ENCODE peak calls at places on chromosomes 5 and 9, in nine cellular contexts. One of them, this sample, is unnamed.

GRCh38 chr9:131034268-131034667 is 25.3 kb downstream of the LAMC3 start:
- DNase-seq in ascending aorta: no peak
- DNase-seq in psoas muscle: no peak
- DNase-seq in endodermal cell: no peak
- DNase-seq in tibial artery: no peak
- DNase-seq in CD4-positive, alpha-beta memory T cell: no peak
- DNase-seq in fibroblast of lung: no peak
- DNase-seq in heart right ventricle: no peak
- DNase-seq in cardiac muscle cell: no peak
- DNase-seq in this sample: no peak

GRCh38 chr5:83342475-83342874 is 129.1 kb upstream of the VCAN start:
- DNase-seq in ascending aorta: no peak
- DNase-seq in psoas muscle: no peak
- DNase-seq in endodermal cell: no peak
- DNase-seq in tibial artery: no peak
- DNase-seq in CD4-positive, alpha-beta memory T cell: no peak
- DNase-seq in fibroblast of lung: no peak
- DNase-seq in heart right ventricle: no peak
- DNase-seq in cardiac muscle cell: no peak
- DNase-seq in this sample: no peak

GRCh38 chr9:98477884-98478283 is 222.4 kb upstream of the TBC1D2 start:
- DNase-seq in ascending aorta: no peak
- DNase-seq in psoas muscle: no peak
- DNase-seq in endodermal cell: no peak
- DNase-seq in tibial artery: no peak
- DNase-seq in CD4-positive, alpha-beta memory T cell: no peak
- DNase-seq in fibroblast of lung: no peak
- DNase-seq in heart right ventricle: peak; percentile 24
- DNase-seq in cardiac muscle cell: no peak
- DNase-seq in this sample: no peak

GRCh38 chr9:115022760-115023434 is 92.5 kb upstream of the TNFSF8 start:
- DNase-seq in ascending aorta: no peak
- DNase-seq in psoas muscle: no peak
- DNase-seq in endodermal cell: no peak
- DNase-seq in tibial artery: no peak
- DNase-seq in CD4-positive, alpha-beta memory T cell: no peak
- DNase-seq in fibroblast of lung: peak; percentile 99
- DNase-seq in heart right ventricle: no peak
- DNase-seq in cardiac muscle cell: peak; percentile 22
- DNase-seq in this sample: no peak

GRCh38 chr9:134629061-134629585 is 12.5 kb upstream of the COL5A1 start:
- DNase-seq in ascending aorta: peak; percentile 59
- DNase-seq in psoas muscle: no peak
- DNase-seq in endodermal cell: peak; percentile 10
- DNase-seq in tibial artery: peak; percentile 48
- DNase-seq in CD4-positive, alpha-beta memory T cell: no peak
- DNase-seq in fibroblast of lung: no peak
- DNase-seq in heart right ventricle: no peak
- DNase-seq in cardiac muscle cell: no peak
- DNase-seq in this sample: peak; percentile 41

GRCh38 chr5:51131266-51131665 is 252.0 kb upstream of the ISL1 start:
- DNase-seq in ascending aorta: no peak
- DNase-seq in psoas muscle: no peak
- DNase-seq in endodermal cell: no peak
- DNase-seq in tibial artery: no peak
- DNase-seq in CD4-positive, alpha-beta memory T cell: no peak
- DNase-seq in fibroblast of lung: no peak
- DNase-seq in heart right ventricle: no peak
- DNase-seq in cardiac muscle cell: no peak
- DNase-seq in this sample: no peak

GRCh38 chr9:74696520-74696919 is 191.2 kb downstream of the TRPM6 start:
- DNase-seq in ascending aorta: no peak
- DNase-seq in psoas muscle: no peak
- DNase-seq in endodermal cell: peak; percentile 62
- DNase-seq in tibial artery: no peak
- DNase-seq in CD4-positive, alpha-beta memory T cell: no peak
- DNase-seq in fibroblast of lung: no peak
- DNase-seq in heart right ventricle: no peak
- DNase-seq in cardiac muscle cell: no peak
- DNase-seq in this sample: no peak

GRCh38 chr9:109121218-109121796 is 1.6 kb upstream of the TMEM245 start:
- DNase-seq in ascending aorta: no peak
- DNase-seq in psoas muscle: no peak
- DNase-seq in endodermal cell: peak; percentile 67
- DNase-seq in tibial artery: no peak
- DNase-seq in CD4-positive, alpha-beta memory T cell: no peak
- DNase-seq in fibroblast of lung: no peak
- DNase-seq in heart right ventricle: no peak
- DNase-seq in cardiac muscle cell: no peak
- DNase-seq in this sample: no peak

GRCh38 chr5:169424956-169425318 is 124.0 kb upstream of the SLIT3 start:
- DNase-seq in ascending aorta: no peak
- DNase-seq in psoas muscle: no peak
- DNase-seq in endodermal cell: no peak
- DNase-seq in tibial artery: no peak
- DNase-seq in CD4-positive, alpha-beta memory T cell: no peak
- DNase-seq in fibroblast of lung: no peak
- DNase-seq in heart right ventricle: no peak
- DNase-seq in cardiac muscle cell: no peak
- DNase-seq in this sample: no peak

GRCh38 chr9:130692365-130692764 is 1.2 kb upstream of the EXOSC2 start:
- DNase-seq in ascending aorta: no peak
- DNase-seq in psoas muscle: peak; percentile 66
- DNase-seq in endodermal cell: peak; percentile 98
- DNase-seq in tibial artery: no peak
- DNase-seq in CD4-positive, alpha-beta memory T cell: no peak
- DNase-seq in fibroblast of lung: peak; percentile 53
- DNase-seq in heart right ventricle: no peak
- DNase-seq in cardiac muscle cell: no peak
- DNase-seq in this sample: peak; percentile 93

GRCh38 chr5:6579535-6579934 is 53.3 kb downstream of the NSUN2 start:
- DNase-seq in ascending aorta: no peak
- DNase-seq in psoas muscle: no peak
- DNase-seq in endodermal cell: no peak
- DNase-seq in tibial artery: no peak
- DNase-seq in CD4-positive, alpha-beta memory T cell: no peak
- DNase-seq in fibroblast of lung: no peak
- DNase-seq in heart right ventricle: no peak
- DNase-seq in cardiac muscle cell: no peak
- DNase-seq in this sample: no peak

GRCh38 chr9:132319421-132320110 is 35.2 kb downstream of the SETX start:
- DNase-seq in ascending aorta: no peak
- DNase-seq in psoas muscle: no peak
- DNase-seq in endodermal cell: no peak
- DNase-seq in tibial artery: no peak
- DNase-seq in CD4-positive, alpha-beta memory T cell: no peak
- DNase-seq in fibroblast of lung: peak; percentile 65
- DNase-seq in heart right ventricle: no peak
- DNase-seq in cardiac muscle cell: peak; percentile 59
- DNase-seq in this sample: peak; percentile 30

GRCh38 chr9:33814816-33815215 is 2.1 kb upstream of the UBE2R2 start:
- DNase-seq in ascending aorta: no peak
- DNase-seq in psoas muscle: no peak
- DNase-seq in endodermal cell: no peak
- DNase-seq in tibial artery: no peak
- DNase-seq in CD4-positive, alpha-beta memory T cell: no peak
- DNase-seq in fibroblast of lung: no peak
- DNase-seq in heart right ventricle: no peak
- DNase-seq in cardiac muscle cell: no peak
- DNase-seq in this sample: no peak

GRCh38 chr9:104009853-104010252 is 84.3 kb upstream of the SMC2 start:
- DNase-seq in ascending aorta: no peak
- DNase-seq in psoas muscle: no peak
- DNase-seq in endodermal cell: no peak
- DNase-seq in tibial artery: no peak
- DNase-seq in CD4-positive, alpha-beta memory T cell: no peak
- DNase-seq in fibroblast of lung: no peak
- DNase-seq in heart right ventricle: no peak
- DNase-seq in cardiac muscle cell: peak; percentile 16
- DNase-seq in this sample: no peak

GRCh38 chr5:79936644-79937216 is 54.3 kb downstream of the MTX3 start:
- DNase-seq in ascending aorta: no peak
- DNase-seq in psoas muscle: no peak
- DNase-seq in endodermal cell: no peak
- DNase-seq in tibial artery: no peak
- DNase-seq in CD4-positive, alpha-beta memory T cell: no peak
- DNase-seq in fibroblast of lung: no peak
- DNase-seq in heart right ventricle: no peak
- DNase-seq in cardiac muscle cell: peak; percentile 11
- DNase-seq in this sample: no peak

GRCh38 chr5:146772881-146773440 is 105.6 kb downstream of the PPP2R2B start:
- DNase-seq in ascending aorta: no peak
- DNase-seq in psoas muscle: no peak
- DNase-seq in endodermal cell: no peak
- DNase-seq in tibial artery: no peak
- DNase-seq in CD4-positive, alpha-beta memory T cell: no peak
- DNase-seq in fibroblast of lung: peak; percentile 64
- DNase-seq in heart right ventricle: no peak
- DNase-seq in cardiac muscle cell: no peak
- DNase-seq in this sample: no peak

DNA sequence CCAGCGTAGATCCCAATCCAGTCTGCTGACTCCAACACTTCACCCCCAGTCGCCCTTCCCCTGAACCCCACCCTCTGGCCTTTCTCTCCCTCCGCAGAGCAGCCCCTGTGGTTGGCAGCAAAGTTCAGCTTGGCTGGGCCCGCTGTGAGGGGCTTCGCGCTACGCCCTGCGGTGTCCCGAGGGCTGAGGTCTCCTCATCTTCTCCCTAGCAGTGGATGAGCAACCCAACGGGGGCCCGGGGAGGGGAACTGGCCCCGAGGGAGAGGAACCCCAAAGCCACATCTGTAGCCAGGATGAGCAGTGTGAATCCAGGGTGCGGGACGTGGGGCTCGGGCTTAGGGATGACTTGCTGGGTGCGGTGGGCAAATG is 579 bp downstream of the EGFL7 start:
- DNase-seq in ascending aorta: no peak
- DNase-seq in psoas muscle: no peak
- DNase-seq in endodermal cell: no peak
- DNase-seq in tibial artery: no peak
- DNase-seq in CD4-positive, alpha-beta memory T cell: no peak
- DNase-seq in fibroblast of lung: no peak
- DNase-seq in heart right ventricle: no peak
- DNase-seq in cardiac muscle cell: no peak
- DNase-seq in this sample: no peak
- H3K4me3 ChIP-seq in ascending aorta: peak overlapping the region; percentile 21
- H3K4me3 ChIP-seq in psoas muscle: peak overlapping the region; percentile 70
- H3K4me3 ChIP-seq in endodermal cell: no peak overlapping the region
- H3K4me3 ChIP-seq in tibial artery: peak overlapping the region; percentile 46
- H3K4me3 ChIP-seq in CD4-positive, alpha-beta memory T cell: no peak overlapping the region
- H3K4me3 ChIP-seq in fibroblast of lung: no peak overlapping the region
- H3K4me3 ChIP-seq in heart right ventricle: peak overlapping the region; percentile 74
- H3K4me3 ChIP-seq in cardiac muscle cell: no peak overlapping the region
- H3K4me3 ChIP-seq in this sample: no peak overlapping the region

GRCh38 chr9:116323571-116323970 is 170.0 kb downstream of the PAPPA start:
- DNase-seq in ascending aorta: no peak
- DNase-seq in psoas muscle: no peak
- DNase-seq in endodermal cell: no peak
- DNase-seq in tibial artery: no peak
- DNase-seq in CD4-positive, alpha-beta memory T cell: no peak
- DNase-seq in fibroblast of lung: no peak
- DNase-seq in heart right ventricle: no peak
- DNase-seq in cardiac muscle cell: no peak
- DNase-seq in this sample: no peak
- H3K36me3 ChIP-seq in ascending aorta: no peaks in the 10 kb centered on the region
- H3K36me3 ChIP-seq in psoas muscle: no peaks in the 10 kb centered on the region
- H3K36me3 ChIP-seq in endodermal cell: no peaks in the 10 kb centered on the region
- H3K36me3 ChIP-seq in tibial artery: no peaks in the 10 kb centered on the region
- H3K36me3 ChIP-seq in CD4-positive, alpha-beta memory T cell: no peaks in the 10 kb centered on the region
- H3K36me3 ChIP-seq in fibroblast of lung: no peaks in the 10 kb centered on the region
- H3K36me3 ChIP-seq in heart right ventricle: no peaks in the 10 kb centered on the region
- H3K36me3 ChIP-seq in cardiac muscle cell: no peaks in the 10 kb centered on the region
- H3K36me3 ChIP-seq in this sample: no peaks in the 10 kb centered on the region

GRCh38 chr5:125233944-125234343 is 487.5 kb upstream of the ZNF608 start:
- DNase-seq in ascending aorta: no peak
- DNase-seq in psoas muscle: no peak
- DNase-seq in endodermal cell: no peak
- DNase-seq in tibial artery: no peak
- DNase-seq in CD4-positive, alpha-beta memory T cell: no peak
- DNase-seq in fibroblast of lung: no peak
- DNase-seq in heart right ventricle: no peak
- DNase-seq in cardiac muscle cell: no peak
- DNase-seq in this sample: no peak
- H3K4me3 ChIP-seq in ascending aorta: no peak overlapping the region
- H3K4me3 ChIP-seq in psoas muscle: no peak overlapping the region
- H3K4me3 ChIP-seq in endodermal cell: no peak overlapping the region
- H3K4me3 ChIP-seq in tibial artery: no peak overlapping the region
- H3K4me3 ChIP-seq in CD4-positive, alpha-beta memory T cell: no peak overlapping the region
- H3K4me3 ChIP-seq in fibroblast of lung: no peak overlapping the region
- H3K4me3 ChIP-seq in heart right ventricle: no peak overlapping the region
- H3K4me3 ChIP-seq in cardiac muscle cell: no peak overlapping the region
- H3K4me3 ChIP-seq in this sample: no peak overlapping the region

GRCh38 chr5:36177715-36178556 is 26.0 kb downstream of the SKP2 start:
- DNase-seq in ascending aorta: no peak
- DNase-seq in psoas muscle: no peak
- DNase-seq in endodermal cell: no peak
- DNase-seq in tibial artery: no peak
- DNase-seq in CD4-positive, alpha-beta memory T cell: no peak
- DNase-seq in fibroblast of lung: peak; percentile 50
- DNase-seq in heart right ventricle: no peak
- DNase-seq in cardiac muscle cell: peak; percentile 72
- DNase-seq in this sample: peak; percentile 7

GRCh38 chr5:36181709-36182262 is 29.9 kb downstream of the SKP2 start:
- DNase-seq in ascending aorta: no peak
- DNase-seq in psoas muscle: no peak
- DNase-seq in endodermal cell: no peak
- DNase-seq in tibial artery: no peak
- DNase-seq in CD4-positive, alpha-beta memory T cell: no peak
- DNase-seq in fibroblast of lung: no peak
- DNase-seq in heart right ventricle: no peak
- DNase-seq in cardiac muscle cell: no peak
- DNase-seq in this sample: no peak

GRCh38 chr5:36177154-36177553 is 25.2 kb downstream of the SKP2 start:
- DNase-seq in ascending aorta: no peak
- DNase-seq in psoas muscle: no peak
- DNase-seq in endodermal cell: no peak
- DNase-seq in tibial artery: no peak
- DNase-seq in CD4-positive, alpha-beta memory T cell: no peak
- DNase-seq in fibroblast of lung: no peak
- DNase-seq in heart right ventricle: no peak
- DNase-seq in cardiac muscle cell: no peak
- DNase-seq in this sample: no peak

GRCh38 chr5:36180556-36181350 is 28.8 kb downstream of the SKP2 start:
- DNase-seq in ascending aorta: no peak
- DNase-seq in psoas muscle: no peak
- DNase-seq in endodermal cell: no peak
- DNase-seq in tibial artery: no peak
- DNase-seq in CD4-positive, alpha-beta memory T cell: no peak
- DNase-seq in fibroblast of lung: no peak
- DNase-seq in heart right ventricle: no peak
- DNase-seq in cardiac muscle cell: no peak
- DNase-seq in this sample: no peak

DNA sequence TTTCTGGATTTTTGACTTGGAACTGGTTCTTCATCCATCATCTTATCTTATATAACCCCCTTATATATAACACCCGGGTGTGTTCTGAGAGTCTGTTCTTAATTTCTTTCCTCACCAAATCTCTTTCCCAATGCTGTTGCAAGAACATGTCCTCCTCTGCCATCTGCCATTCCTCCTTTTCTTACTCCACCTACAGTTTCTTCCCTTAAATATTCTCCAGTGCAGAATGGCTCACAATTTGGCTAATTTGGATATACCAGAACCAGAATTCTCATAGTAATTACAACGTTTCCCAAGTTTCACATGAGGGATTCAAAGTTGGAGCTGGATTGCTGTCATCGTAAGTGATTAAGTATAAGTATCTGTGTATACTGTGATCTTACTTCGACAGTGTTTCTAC is 28.0 kb downstream of the SKP2 start:
- DNase-seq in ascending aorta: no peak
- DNase-seq in psoas muscle: no peak
- DNase-seq in endodermal cell: no peak
- DNase-seq in tibial artery: no peak
- DNase-seq in CD4-positive, alpha-beta memory T cell: no peak
- DNase-seq in fibroblast of lung: no peak
- DNase-seq in heart right ventricle: no peak
- DNase-seq in cardiac muscle cell: no peak
- DNase-seq in this sample: no peak
- H3K36me3 ChIP-seq in ascending aorta: peaks cover 43% of the 10 kb centered on the region
- H3K36me3 ChIP-seq in psoas muscle: peaks cover 5% of the 10 kb centered on the region
- H3K36me3 ChIP-seq in endodermal cell: peaks cover 83% of the 10 kb centered on the region
- H3K36me3 ChIP-seq in tibial artery: peaks cover 38% of the 10 kb centered on the region
- H3K36me3 ChIP-seq in CD4-positive, alpha-beta memory T cell: peaks cover 6% of the 10 kb centered on the region
- H3K36me3 ChIP-seq in fibroblast of lung: peaks cover 9% of the 10 kb centered on the region
- H3K36me3 ChIP-seq in heart right ventricle: peaks cover 14% of the 10 kb centered on the region
- H3K36me3 ChIP-seq in cardiac muscle cell: peaks cover 60% of the 10 kb centered on the region
- H3K36me3 ChIP-seq in this sample: peaks cover 5% of the 10 kb centered on the region

This sample was measured in H7.